ENCODE peak calls at places on chromosomes 12 and 14, in nine cellular contexts. M, K, V, O, E, P, R, B and F are unnamed samples.

GRCh38 chr12:7695159-7695930 is at the start of gene GDF3:
- DNase-seq in E (peak), V (no peak), B (no peak), P (peak), M (no peak), K (no peak), O (no peak), R (no peak), F (no peak)

GRCh38 chr12:54016478-54016964 is 7.7 kb downstream of the HOXC8 start:
- DNase-seq in B (no peak), M (no peak), V (no peak), R (no peak), K (no peak), O (no peak), E (no peak), P (no peak), F (no peak)

GRCh38 chr12:117069926-117070900 is 29.0 kb downstream of the TESC start:
- DNase-seq in O (no peak), K (no peak), B (no peak), M (no peak), E (no peak), R (no peak), P (no peak), V (no peak), F (no peak)

GRCh38 chr14:98174031-98174430 is 1098.0 kb downstream of the BCL11B start:
- DNase-seq in P (no peak), K (no peak), M (no peak), B (no peak), E (no peak), O (peak), V (no peak), R (peak), F (no peak)

GRCh38 chr14:24411468-24412454 is 13.0 kb downstream of the NYNRIN start:
- DNase-seq in R (peak), E (peak), M (no peak), O (peak), P (no peak), K (peak), B (peak), V (peak), F (no peak)

GRCh38 chr14:75578786-75579781 is 664 bp downstream of the FLVCR2 start:
- DNase-seq in R (no peak), O (no peak), M (no peak), P (peak), V (no peak), E (peak), K (no peak), B (peak), F (no peak)

GRCh38 chr14:103698380-103699260 is 16.6 kb downstream of the XRCC3 start:
- DNase-seq in E (no peak), K (no peak), M (no peak), O (no peak), V (no peak), R (peak), B (no peak), P (no peak), F (peak)

GRCh38 chr12:59023861-59024424 is 103.6 kb upstream of the LRIG3 start:
- DNase-seq in V (no peak), P (no peak), O (no peak), R (no peak), E (no peak), K (no peak), M (no peak), B (no peak), F (no peak)

GRCh38 chr12:83826112-83826511 is 1086.5 kb downstream of the SLC6A15 start:
- DNase-seq in P (no peak), E (peak), O (peak), V (peak), B (peak), R (peak), M (no peak), K (no peak), F (no peak)

GRCh38 chr12:19546027-19546426 is 106.7 kb downstream of the AEBP2 start:
- DNase-seq in V (no peak), B (no peak), M (no peak), P (peak), K (no peak), R (no peak), E (peak), O (no peak), F (no peak)

GRCh38 chr12:38898001-38898684 is 7.2 kb downstream of the CPNE8 start:
- DNase-seq in O (no peak), R (no peak), M (no peak), P (no peak), V (no peak), E (no peak), B (no peak), K (no peak), F (no peak)

GRCh38 chr14:102593841-102594170 is 1.4 kb downstream of the RCOR1 start:
- DNase-seq in V (no peak), M (no peak), O (no peak), R (no peak), P (no peak), E (no peak), K (no peak), B (no peak), F (no peak)

GRCh38 chr14:66101662-66102061 is 384.5 kb upstream of the CCDC196 start:
- DNase-seq in M (no peak), E (peak), P (no peak), B (no peak), R (no peak), V (no peak), K (no peak), O (no peak), F (no peak)

GRCh38 chr12:24778486-24779304 is 170.2 kb downstream of the BCAT1 start:
- DNase-seq in E (peak), P (no peak), M (no peak), O (no peak), R (no peak), V (peak), K (no peak), B (peak), F (no peak)

GRCh38 chr14:36066636-36067035 is 109.9 kb downstream of the PTCSC3 start:
- DNase-seq in E (no peak), O (no peak), K (no peak), B (no peak), M (no peak), V (no peak), P (no peak), R (no peak), F (no peak)

GRCh38 chr12:4015225-4016076 is 142.3 kb upstream of the PARP11 start:
- DNase-seq in O (no peak), P (no peak), V (no peak), E (no peak), M (no peak), R (no peak), K (no peak), B (no peak), F (no peak)

GRCh38 chr12:53225635-53226424 is 6.2 kb downstream of the RARG start:
- DNase-seq in M (no peak), V (no peak), P (no peak), O (no peak), B (no peak), R (no peak), K (no peak), E (no peak), F (no peak)

GRCh38 chr12:63292476-63293228 is 141.7 kb upstream of the AVPR1A start:
- DNase-seq in B (no peak), R (no peak), M (no peak), P (no peak), K (no peak), V (no peak), O (no peak), E (no peak), F (no peak)

GRCh38 chr12:50275545-50275944 is 7.8 kb downstream of the LIMA1 start:
- DNase-seq in P (peak), V (no peak), R (no peak), M (no peak), O (no peak), E (peak), K (no peak), B (no peak), F (no peak)

GRCh38 chr12:50955697-50956096 is 3.4 kb downstream of the HIGD1C start:
- DNase-seq in M (no peak), B (no peak), E (no peak), O (no peak), P (no peak), K (no peak), V (no peak), R (no peak), F (no peak)

GRCh38 chr12:95881331-95881955 is 22.7 kb downstream of the SNRPF start:
- DNase-seq in K (no peak), R (no peak), P (no peak), B (no peak), V (no peak), E (no peak), O (no peak), M (no peak), F (no peak)

GRCh38 chr12:124687695-124688301 is 120.4 kb upstream of the NCOR2 start:
- DNase-seq in E (peak), V (no peak), B (no peak), P (no peak), R (peak), K (peak), M (peak), O (peak), F (no peak)

GRCh38 chr14:71408362-71409035 is 501.2 kb downstream of the PCNX1 start:
- DNase-seq in V (no peak), O (no peak), R (no peak), B (no peak), M (no peak), K (no peak), P (no peak), E (no peak), F (no peak)

GRCh38 chr14:26866741-26867140 is 268.9 kb upstream of the NOVA1 start:
- DNase-seq in V (no peak), P (no peak), O (no peak), B (no peak), E (no peak), M (no peak), R (no peak), K (no peak), F (no peak)

GRCh38 chr14:87334997-87335675 is 657.8 kb downstream of the GALC start:
- DNase-seq in E (no peak), K (no peak), O (no peak), R (no peak), V (no peak), B (no peak), P (no peak), M (no peak), F (no peak)